ENCODE peak calls at places on chromosomes 13 and 19, in seven cellular contexts. G, A, F, Y, W, I and P are unnamed samples.

GRCh38 chr13:98345103-98345899 is 168.2 kb upstream of the RNF113B start:
- DNase-seq in I (no peak), G (no peak), Y (no peak), F (no peak), A (no peak), W (no peak), P (no peak)

GRCh38 chr13:44155422-44156293 is 218.0 kb upstream of the SERP2 start:
- DNase-seq in Y (no peak), I (no peak), A (peak; percentile 79), F (no peak), G (no peak), W (peak; percentile 56), P (no peak)

GRCh38 chr19:51440846-51441409 is 17.3 kb downstream of the SIGLEC8 start:
- DNase-seq in G (no peak), Y (no peak), W (no peak), A (no peak), I (no peak), F (no peak), P (no peak)

GRCh38 chr13:23754506-23754905 is 134.7 kb downstream of the MIPEP start:
- DNase-seq in Y (no peak), G (no peak), F (no peak), I (no peak), W (no peak), A (no peak), P (no peak)

GRCh38 chr19:16118489-16119033 is 6.9 kb downstream of the RAB8A start:
- DNase-seq in W (no peak), Y (no peak), I (no peak), G (no peak), A (no peak), F (peak; percentile 97), P (no peak)

GRCh38 chr19:6229216-6229913 is 50.4 kb downstream of the MLLT1 start:
- DNase-seq in F (no peak), I (no peak), G (no peak), Y (no peak), W (no peak), A (no peak), P (no peak)

GRCh38 chr19:16351133-16351809 is 26.6 kb downstream of the KLF2 start:
- DNase-seq in F (no peak), I (no peak), G (no peak), Y (no peak), W (no peak), A (no peak), P (peak; percentile 12)

GRCh38 chr19:343941-344624 is 513 bp downstream of the MIER2 start:
- DNase-seq in G (peak; percentile 39), A (no peak), I (no peak), W (peak; percentile 26), Y (no peak), F (no peak), P (no peak)

GRCh38 chr19:47274891-47275865 is 493 bp downstream of the INAFM1 start:
- DNase-seq in G (no peak), A (no peak), I (no peak), F (no peak), W (no peak), Y (no peak), P (no peak)
- H3K9ac ChIP-seq in G (peak overlapping the region; percentile 98), A (peak overlapping the region; percentile 55), I (no peak overlapping the region), F (peak overlapping the region; percentile 0), W (peak overlapping the region; percentile 74), Y (peak overlapping the region; percentile 16), P (peak overlapping the region; percentile 45)

DNA sequence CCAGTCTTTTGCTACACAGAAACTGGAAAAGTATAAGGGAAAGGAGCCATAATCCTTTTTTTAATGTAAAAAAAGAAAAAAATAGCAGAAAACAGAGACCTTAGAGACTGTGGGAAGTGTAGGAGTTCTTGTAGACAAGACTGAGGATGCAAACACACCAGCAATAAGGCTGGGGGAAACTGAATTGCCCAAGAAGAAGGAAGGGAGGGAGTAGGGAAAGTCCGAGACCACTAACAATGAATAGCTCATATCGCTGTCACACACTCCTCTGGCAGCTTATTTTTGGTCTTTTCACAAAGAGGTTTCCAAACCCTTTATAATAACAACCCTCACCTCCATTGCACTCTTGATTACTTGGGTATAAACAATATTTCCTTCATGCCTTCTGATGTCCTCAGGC is 952.0 kb downstream of the SLITRK5 start:
- DNase-seq in G (no peak), W (no peak), Y (no peak), F (no peak), A (no peak), I (no peak), P (no peak)
- H3K4me3 ChIP-seq in G (no peak overlapping the region), W (no peak overlapping the region), Y (no peak overlapping the region), F (no peak overlapping the region), A (no peak overlapping the region), I (no peak overlapping the region), P (no peak overlapping the region)

DNA sequence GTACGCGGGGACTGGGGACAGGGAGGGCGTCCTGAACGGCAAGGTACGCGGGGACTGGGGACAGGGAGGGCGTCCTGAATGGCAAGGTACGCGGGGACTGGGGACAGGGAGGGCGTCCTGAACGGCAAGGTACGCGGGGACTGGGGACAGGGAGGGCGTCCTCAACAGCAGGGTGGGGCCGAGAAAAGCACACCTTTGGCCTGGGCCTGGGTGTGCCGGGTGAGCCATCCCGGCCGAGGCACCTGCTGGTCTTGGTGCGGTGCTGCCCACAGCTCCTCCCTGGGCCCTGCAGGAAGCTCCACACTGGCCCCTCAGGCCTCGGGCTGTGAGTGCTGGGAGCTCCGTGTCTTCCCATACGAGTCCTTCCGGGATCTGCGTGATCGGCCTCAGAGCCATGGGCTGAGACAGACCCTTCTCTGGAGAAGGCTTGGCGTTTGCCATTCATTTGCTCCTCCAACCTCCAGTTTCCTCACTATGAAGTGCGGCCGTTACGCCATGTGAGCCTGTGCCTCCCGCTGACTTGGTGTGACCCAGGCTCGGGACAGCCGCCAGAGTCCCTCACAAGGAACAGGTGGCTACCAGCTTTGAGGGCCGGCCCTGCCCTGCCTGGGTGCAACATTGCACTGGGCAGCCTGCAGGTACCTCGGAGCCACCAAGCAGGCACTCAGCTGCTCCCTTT is 7.8 kb upstream of the ZNF554 start:
- DNase-seq in Y (no peak), A (peak; percentile 72), I (no peak), G (no peak), F (no peak), W (no peak), P (no peak)
- H3K9ac ChIP-seq in Y (no peak overlapping the region), A (peak overlapping the region; percentile 70), I (no peak overlapping the region), G (peak overlapping the region; percentile 53), F (no peak overlapping the region), W (no peak overlapping the region), P (no peak overlapping the region)

DNA sequence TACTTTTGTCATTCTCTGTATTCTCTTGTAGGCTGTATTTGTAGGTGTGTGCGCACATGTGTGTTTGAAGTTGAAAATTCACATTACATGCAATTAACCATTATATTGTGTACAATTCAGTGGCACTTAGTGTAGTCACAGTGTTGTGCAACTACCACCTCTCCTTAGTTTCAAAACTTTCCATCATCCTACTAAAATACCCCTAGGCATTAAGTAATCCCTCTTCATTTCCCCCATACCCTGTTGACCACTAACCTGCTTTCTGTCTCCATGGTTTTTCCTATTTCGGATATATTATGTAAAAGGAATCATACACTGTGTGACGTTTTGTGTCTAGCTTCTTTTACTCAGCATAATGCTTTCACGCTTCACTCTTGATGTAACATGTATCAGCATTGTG is 16.1 kb downstream of the LSM14A start:
- DNase-seq in G (no peak), F (no peak), I (no peak), Y (no peak), A (no peak), W (no peak), P (no peak)
- H3K4me3 ChIP-seq in G (no peak overlapping the region), F (no peak overlapping the region), I (no peak overlapping the region), Y (no peak overlapping the region), A (no peak overlapping the region), W (no peak overlapping the region), P (no peak overlapping the region)

DNA sequence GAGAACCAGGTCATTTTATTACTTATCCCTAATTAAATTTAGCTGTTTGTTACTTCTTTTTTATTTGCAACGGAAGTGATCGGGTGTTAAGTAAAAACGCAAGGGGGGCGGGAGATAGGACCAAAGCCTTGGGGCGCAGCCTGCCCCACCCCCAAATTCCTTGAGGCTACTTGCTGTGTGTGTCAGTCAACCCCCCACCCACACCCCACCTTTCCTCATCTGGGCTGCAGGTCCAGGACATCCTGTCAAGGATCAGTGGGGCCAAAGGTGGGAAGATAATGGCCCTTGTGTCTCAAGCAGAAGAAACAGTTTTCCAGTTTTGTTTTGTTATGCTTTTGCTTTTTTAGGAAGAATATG is 1.2 kb upstream of the FOXO1 start:
- DNase-seq in Y (no peak), A (peak; percentile 45), F (no peak), G (no peak), W (no peak), I (no peak), P (no peak)
- H3K9ac ChIP-seq in Y (no peak overlapping the region), A (peak overlapping the region; percentile 76), F (peak overlapping the region; percentile 28), G (no peak overlapping the region), W (no peak overlapping the region), I (peak overlapping the region; percentile 52), P (no peak overlapping the region)